ENCODE peak calls at places on chromosomes 11 and 22, in five cellular contexts. B, W, A, R and Q are unnamed samples.

GRCh38 chr11:100003985-100004384 is 683.1 kb upstream of the ARHGAP42 start:
- DNase-seq in R (no peak), B (no peak), W (no peak), A (no peak), Q (no peak)

GRCh38 chr11:134752964-134753804 is 341.1 kb upstream of the B3GAT1 start:
- DNase-seq in A (no peak), W (no peak), B (no peak), R (no peak), Q (no peak)

GRCh38 chr22:30717331-30717921 is 22.8 kb downstream of the OSBP2 start:
- DNase-seq in W (no peak), B (no peak), A (no peak), R (no peak), Q (no peak)

GRCh38 chr22:25208743-25209505 is 9.3 kb downstream of the CRYBB3 start:
- DNase-seq in B (no peak), R (no peak), A (no peak), W (no peak), Q (no peak)

GRCh38 chr11:89361738-89362137 is 129.4 kb downstream of the NOX4 start:
- DNase-seq in B (no peak), A (no peak), R (no peak), W (no peak), Q (no peak)

GRCh38 chr11:76769645-76770586 is 13.2 kb upstream of the TSKU start:
- DNase-seq in A (no peak), R (peak; percentile 91), W (no peak), B (no peak), Q (peak; percentile 88)

GRCh38 chr11:19374189-19374588 is 133.4 kb upstream of the E2F8 start:
- DNase-seq in W (no peak), R (no peak), B (no peak), A (no peak), Q (no peak)

GRCh38 chr22:33519974-33520903 is 400.0 kb downstream of the LARGE1 start:
- DNase-seq in R (peak; percentile 50), W (no peak), A (no peak), B (no peak), Q (no peak)

GRCh38 chr11:44785856-44786606 is 59.3 kb downstream of the TSPAN18 start:
- DNase-seq in A (no peak), B (no peak), W (no peak), R (no peak), Q (no peak)
- TF ChIP-seq CTCF in A (no peak), B (no peak), W (no peak), R (no peak), Q (no peak)

GRCh38 chr11:114779189-114779588 is 100.9 kb downstream of the NXPE2 start:
- DNase-seq in W (no peak), R (no peak), A (no peak), B (no peak), Q (no peak)
- H3K4me1 ChIP-seq in W (no peaks in the 10 kb centered on the region), R (no peaks in the 10 kb centered on the region), A (no peaks in the 10 kb centered on the region), B (no peaks in the 10 kb centered on the region), Q (no peaks in the 10 kb centered on the region)

GRCh38 chr11:64271339-64272132 is 12.9 kb downstream of the BAD start:
- DNase-seq in A (peak; percentile 79), B (peak; percentile 67), W (peak; percentile 93), R (peak; percentile 97), Q (peak; percentile 89)
- TF ChIP-seq CTCF in A (no peak), B (no peak), W (peak; percentile 13), R (no peak), Q (no peak)

DNA sequence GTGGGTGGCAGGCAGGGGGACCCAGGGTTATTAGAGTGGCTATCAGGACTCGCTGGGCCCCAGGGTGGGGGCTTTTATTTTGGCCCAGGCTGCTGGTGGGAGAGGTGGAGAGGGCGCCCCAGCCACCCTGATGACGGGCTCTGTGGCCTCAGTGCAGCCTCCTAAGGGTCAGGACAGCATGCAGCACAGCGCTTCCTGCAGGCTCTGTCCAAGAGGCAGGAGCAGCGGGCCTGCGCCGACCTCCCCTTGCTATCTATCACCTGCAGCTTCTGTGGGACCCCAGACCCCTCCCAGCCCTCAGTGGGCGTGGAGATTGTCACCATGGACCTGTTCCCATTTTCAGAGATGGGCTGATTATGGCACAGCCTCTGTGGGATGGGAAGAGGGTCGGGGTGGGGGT is 54.3 kb upstream of the PPARA start:
- DNase-seq in A (no peak), W (no peak), R (no peak), B (no peak), Q (no peak)
- H3K4me1 ChIP-seq in A (no peaks in the 10 kb centered on the region), W (peaks cover 96% of the 10 kb centered on the region), R (no peaks in the 10 kb centered on the region), B (peaks cover 81% of the 10 kb centered on the region), Q (peaks cover 11% of the 10 kb centered on the region)

GRCh38 chr11:123249354-123249753 is 54.3 kb upstream of the CLMP start:
- DNase-seq in R (no peak), B (no peak), A (no peak), W (no peak), Q (no peak)

GRCh38 chr11:123246749-123247497 is 51.9 kb upstream of the CLMP start:
- DNase-seq in A (peak; percentile 75), W (peak; percentile 48), R (peak; percentile 90), B (peak; percentile 61), Q (peak; percentile 90)

GRCh38 chr11:123247813-123248379 is 52.8 kb upstream of the CLMP start:
- DNase-seq in A (no peak), R (no peak), B (no peak), W (no peak), Q (no peak)

GRCh38 chr11:123245567-123245966 is 50.5 kb upstream of the CLMP start:
- DNase-seq in W (no peak), R (no peak), A (no peak), B (no peak), Q (no peak)

GRCh38 chr11:123247498-123247799 is 52.4 kb upstream of the CLMP start:
- DNase-seq in B (no peak), W (no peak), A (no peak), R (no peak), Q (no peak)
- TF ChIP-seq CTCF in B (no peak), W (no peak), A (no peak), R (no peak), Q (no peak)

GRCh38 chr11:3946445-3947017 is 91.1 kb downstream of the STIM1 start:
- DNase-seq in B (no peak), R (no peak), A (no peak), W (no peak), Q (no peak)

GRCh38 chr11:3950996-3951662 is 95.7 kb downstream of the STIM1 start:
- DNase-seq in A (no peak), B (no peak), R (no peak), W (no peak), Q (no peak)

GRCh38 chr11:3944198-3944597 is 88.7 kb downstream of the STIM1 start:
- DNase-seq in R (no peak), B (no peak), W (no peak), A (no peak), Q (peak; percentile 41)

GRCh38 chr11:3949132-3949531 is 93.7 kb downstream of the STIM1 start:
- DNase-seq in W (no peak), B (no peak), R (peak; percentile 74), A (no peak), Q (no peak)

DNA sequence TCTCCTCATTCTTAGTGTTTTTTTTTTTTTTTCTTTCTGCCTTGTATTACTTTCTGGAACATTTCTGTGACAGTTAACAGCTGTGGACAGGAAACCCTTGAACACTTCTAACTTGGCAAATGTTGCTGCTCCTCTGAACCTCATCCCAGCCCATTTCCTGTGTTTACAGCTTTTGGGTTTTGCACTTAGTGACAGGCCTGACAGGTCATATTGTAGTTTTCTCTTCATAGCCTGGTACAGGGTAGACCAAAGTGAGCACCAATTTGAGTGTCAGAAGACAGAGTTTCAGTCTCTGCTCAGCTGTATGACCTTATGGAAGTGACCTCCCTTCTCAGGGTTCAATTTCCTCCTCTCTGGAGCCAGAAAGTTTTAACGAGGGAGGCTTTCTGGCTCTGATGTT is 91.6 kb downstream of the STIM1 start:
- DNase-seq in B (no peak), A (peak; percentile 54), W (no peak), R (peak; percentile 86), Q (peak; percentile 44)
- H3K4me1 ChIP-seq in B (no peaks in the 10 kb centered on the region), A (peaks cover 95% of the 10 kb centered on the region), W (peaks cover 98% of the 10 kb centered on the region), R (peaks cover 14% of the 10 kb centered on the region), Q (peaks cover 82% of the 10 kb centered on the region)